ENCODE peak calls at places on chromosomes 13 and 19, in four cellular contexts. K, L, A and X are unnamed samples.

GRCh38 chr13:20848944-20849343 is 53.6 kb downstream of the XPO4 start:
- DNase-seq in K (no peak), L (no peak), A (no peak), X (no peak)

GRCh38 chr13:40613192-40613818 is 53.1 kb downstream of the FOXO1 start:
- DNase-seq in L (no peak), K (no peak), A (no peak), X (peak; percentile 27)

GRCh38 chr13:80055804-80056203 is 285.1 kb downstream of the SPRY2 start:
- DNase-seq in A (no peak), L (no peak), K (no peak), X (no peak)

GRCh38 chr13:54709546-54709945 is 1680.9 kb downstream of the OLFM4 start:
- DNase-seq in A (no peak), K (no peak), L (no peak), X (no peak)

GRCh38 chr13:108437496-108437895 is 168.0 kb downstream of the TNFSF13B start:
- DNase-seq in A (no peak), L (no peak), K (no peak), X (no peak)

GRCh38 chr19:51681286-51681956 is 11.7 kb upstream of the SPACA6 start:
- DNase-seq in L (no peak), A (no peak), K (no peak), X (no peak)

GRCh38 chr13:23147827-23148226 is 33.0 kb upstream of the SGCG start:
- DNase-seq in L (no peak), K (no peak), A (peak; percentile 44), X (no peak)

GRCh38 chr13:80168089-80168850 is 172.7 kb downstream of the SPRY2 start:
- DNase-seq in L (no peak), A (no peak), K (no peak), X (no peak)

GRCh38 chr19:16385821-16386220 is 61.2 kb downstream of the KLF2 start:
- DNase-seq in K (no peak), L (no peak), A (no peak), X (no peak)

GRCh38 chr13:113777311-113778260 is 18.6 kb downstream of the TMEM255B start:
- DNase-seq in K (peak; percentile 34), A (peak; percentile 84), L (no peak), X (no peak)

GRCh38 chr19:39937094-39937493 is 2.7 kb upstream of the FCGBP start:
- DNase-seq in A (no peak), L (no peak), K (no peak), X (no peak)

GRCh38 chr13:20118268-20119140 is 42.3 kb downstream of the GJA3 start:
- DNase-seq in A (no peak), K (peak; percentile 41), L (no peak), X (peak; percentile 45)

GRCh38 chr19:38369584-38369983 is 4.8 kb upstream of the PSMD8 start:
- DNase-seq in L (no peak), A (no peak), K (no peak), X (no peak)

GRCh38 chr19:39154626-39155100 is 29.1 kb downstream of the PAK4 start:
- DNase-seq in A (no peak), K (peak; percentile 77), L (no peak), X (no peak)

GRCh38 chr19:6730153-6730804 is 7.1 kb downstream of the GPR108 start:
- DNase-seq in L (peak; percentile 96), A (peak; percentile 91), K (peak; percentile 96), X (no peak)

GRCh38 chr13:109146912-109147624 is 517.7 kb downstream of the MYO16 start:
- DNase-seq in K (no peak), L (no peak), A (no peak), X (no peak)

GRCh38 chr19:50326101-50326664 is 3.0 kb downstream of the KCNC3 start:
- DNase-seq in K (no peak), L (no peak), A (peak; percentile 68), X (peak; percentile 7)

GRCh38 chr19:49533551-49534488 is 6.0 kb downstream of the RCN3 start:
- DNase-seq in L (no peak), K (peak; percentile 86), A (peak; percentile 96), X (peak; percentile 69)

GRCh38 chr19:15288146-15288963 is 44.0 kb downstream of the BRD4 start:
- DNase-seq in A (no peak), K (no peak), L (no peak), X (no peak)

GRCh38 chr13:75359266-75359665 is 122.7 kb downstream of the TBC1D4 start:
- DNase-seq in L (no peak), A (no peak), K (no peak), X (no peak)

GRCh38 chr13:45327253-45327954 is 13.6 kb downstream of the TPT1 start:
- DNase-seq in L (no peak), A (no peak), K (no peak), X (no peak)

GRCh38 chr13:76703621-76704020 is 182.6 kb downstream of the KCTD12 start:
- DNase-seq in K (no peak), A (no peak), L (no peak), X (no peak)

GRCh38 chr19:9757544-9758501 is 10.7 kb downstream of the ZNF846 start:
- DNase-seq in K (no peak), L (no peak), A (no peak), X (no peak)

GRCh38 chr19:54035215-54036178 is 28.2 kb downstream of the VSTM1 start:
- DNase-seq in K (no peak), L (no peak), A (no peak), X (no peak)

GRCh38 chr13:60111726-60112125 is 52.0 kb downstream of the DIAPH3 start:
- DNase-seq in K (no peak), L (no peak), A (no peak), X (no peak)
- TF ChIP-seq POLR2A in K (no peak), L (no peak), A (no peak), X (no peak)

GRCh38 chr19:11078893-11079292 is 10.4 kb upstream of the LDLR start:
- DNase-seq in L (peak; percentile 70), A (no peak), K (no peak), X (no peak)
- TF ChIP-seq TAF1 in L (no peak), A (no peak), K (no peak), X (no peak)

GRCh38 chr13:66212511-66212910 is 1017.6 kb downstream of the PCDH9 start:
- DNase-seq in L (no peak), A (no peak), K (no peak), X (no peak)

GRCh38 chr13:66214467-66214866 is 1015.7 kb downstream of the PCDH9 start:
- DNase-seq in A (no peak), K (no peak), L (no peak), X (no peak)

GRCh38 chr13:66208589-66208988 is 1021.5 kb downstream of the PCDH9 start:
- DNase-seq in K (no peak), L (no peak), A (no peak), X (no peak)

GRCh38 chr13:66207610-66208009 is 1022.5 kb downstream of the PCDH9 start:
- DNase-seq in A (no peak), L (no peak), K (no peak), X (no peak)

DNA sequence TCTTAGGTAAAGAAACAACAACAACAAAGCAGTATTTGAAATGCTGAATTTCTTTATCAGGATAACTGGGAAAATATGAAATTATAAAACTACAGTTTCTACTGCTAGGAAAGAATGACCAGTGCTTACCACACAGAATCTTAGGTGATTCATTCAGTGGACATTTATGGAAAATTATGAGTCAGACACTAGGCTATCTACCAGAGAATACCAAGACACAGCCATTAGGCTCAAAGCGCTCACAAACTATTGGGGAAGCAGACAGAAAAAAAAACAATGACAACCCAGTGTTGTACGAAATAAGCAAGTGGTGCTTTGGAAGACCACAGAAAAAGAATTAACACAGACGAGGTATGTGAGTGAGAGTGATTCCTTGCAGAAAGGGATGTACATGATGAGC is 1019.5 kb downstream of the PCDH9 start:
- DNase-seq in L (no peak), K (peak; percentile 1), A (no peak), X (no peak)
- TF ChIP-seq POLR2AphosphoS5 in L (no peak), K (no peak), A (no peak), X (no peak)

GRCh38 chr19:19421326-19421725 is 15.9 kb downstream of the GATAD2A start:
- DNase-seq in L (no peak), K (no peak), A (no peak), X (no peak)
- TF ChIP-seq POLR2A in L (no peak), K (no peak), A (no peak), X (no peak)

GRCh38 chr19:3984908-3985642 is at the start of gene EEF2:
- DNase-seq in A (peak; percentile 93), K (peak; percentile 91), L (peak; percentile 69), X (peak; percentile 86)
- TF ChIP-seq TAF1 in A (peak; percentile 100), K (peak; percentile 100), L (peak; percentile 100), X (peak; percentile 100)

GRCh38 chr13:39417131-39417530 is 185.9 kb downstream of the LHFPL6 start:
- DNase-seq in A (no peak), L (no peak), K (peak; percentile 1), X (no peak)

GRCh38 chr13:39415403-39415802 is 187.6 kb downstream of the LHFPL6 start:
- DNase-seq in A (no peak), L (no peak), K (no peak), X (no peak)

GRCh38 chr13:39417643-39418042 is 185.3 kb downstream of the LHFPL6 start:
- DNase-seq in K (no peak), L (no peak), A (peak; percentile 54), X (no peak)

GRCh38 chr13:39414339-39414738 is 188.7 kb downstream of the LHFPL6 start:
- DNase-seq in K (no peak), A (no peak), L (no peak), X (no peak)

DNA sequence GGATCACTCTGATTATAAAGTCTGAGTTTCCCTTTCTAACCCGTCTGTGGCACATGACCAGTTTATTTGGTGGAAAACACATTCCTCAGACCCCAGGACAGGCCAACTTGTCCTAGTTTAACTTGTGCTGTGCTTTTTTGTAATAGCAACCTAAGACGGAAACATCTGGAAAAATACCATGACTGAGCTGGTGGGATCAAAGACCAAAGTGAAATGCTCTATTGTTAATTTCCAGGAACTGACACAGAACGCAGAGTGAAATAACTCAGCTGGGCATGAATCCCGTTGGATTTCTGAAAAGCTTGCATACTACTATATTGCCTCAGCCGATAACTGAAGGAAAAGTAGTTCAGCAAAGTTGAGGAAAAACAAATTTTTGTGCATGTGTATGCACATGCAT is 188.0 kb downstream of the LHFPL6 start:
- DNase-seq in A (no peak), K (no peak), L (peak; percentile 1), X (no peak)
- TF ChIP-seq POLR2AphosphoS5 in A (no peak), K (no peak), L (no peak), X (no peak)

GRCh38 chr19:23758187-23759074 is at the start of gene ZNF681:
- DNase-seq in L (no peak), K (peak; percentile 95), A (peak; percentile 57), X (peak; percentile 43)
- TF ChIP-seq POLR2A in L (no peak), K (peak; percentile 93), A (peak; percentile 58), X (peak; percentile 83)

DNA sequence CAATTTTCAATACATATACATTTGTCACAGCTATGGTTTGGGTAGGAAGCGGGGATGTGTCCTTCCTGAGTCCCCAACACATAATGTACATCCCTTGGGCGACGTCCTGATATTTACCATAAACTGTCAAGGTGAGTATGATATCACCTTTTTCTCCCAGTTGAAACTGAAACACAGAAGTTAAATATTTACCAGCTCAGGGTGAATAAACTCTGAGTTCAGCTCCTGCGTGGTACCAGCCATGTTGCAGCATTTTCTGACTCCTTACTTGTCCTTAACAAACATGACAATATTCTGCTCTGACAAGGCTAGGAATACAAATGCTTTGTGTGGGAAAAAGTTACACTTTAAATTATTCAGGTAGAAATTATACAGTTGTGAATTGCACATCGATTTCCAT is 294.2 kb downstream of the TEX29 start:
- DNase-seq in K (no peak), L (no peak), A (no peak), X (no peak)
- TF ChIP-seq TAF1 in K (no peak), L (no peak), A (no peak), X (no peak)